ENCODE peak calls at places on chromosomes 7 and 10, in ten cellular contexts. C, T, B, M, F, N, J, V, K and Z are unnamed samples.

GRCh38 chr7:26454180-26454579 is 162.5 kb downstream of the SNX10 start:
- DNase-seq in C (no peak), T (no peak), B (no peak), M (no peak), F (no peak), N (no peak), J (no peak), V (no peak), K (no peak), Z (no peak)

GRCh38 chr7:2517004-2517403 is 2.6 kb upstream of the LFNG start:
- DNase-seq in C (peak; percentile 49), T (no peak), B (no peak), M (no peak), F (no peak), N (no peak), J (no peak), V (peak; percentile 67), K (no peak), Z (no peak)

GRCh38 chr7:116952640-116953371 is 495 bp upstream of the ST7 start:
- DNase-seq in C (peak; percentile 69), T (peak; percentile 9), B (no peak), M (peak; percentile 83), F (peak; percentile 67), N (no peak), J (peak; percentile 84), V (peak; percentile 34), K (peak; percentile 73), Z (peak; percentile 13)

GRCh38 chr10:3754727-3755439 is 30.1 kb downstream of the KLF6 start:
- DNase-seq in C (no peak), T (no peak), B (no peak), M (no peak), F (no peak), N (no peak), J (peak; percentile 62), V (no peak), K (no peak), Z (no peak)

GRCh38 chr7:24395512-24395911 is 111.5 kb downstream of the NPY start:
- DNase-seq in C (no peak), T (no peak), B (no peak), M (no peak), F (no peak), N (no peak), J (peak; percentile 12), V (no peak), K (no peak), Z (no peak)

GRCh38 chr10:133460208-133460769 is 6.5 kb downstream of the SCART1 start:
- DNase-seq in C (no peak), T (no peak), B (no peak), M (no peak), F (no peak), N (no peak), J (no peak), V (no peak), K (no peak), Z (no peak)

GRCh38 chr7:5671053-5671452 is 110.4 kb downstream of the RNF216 start:
- DNase-seq in C (no peak), T (no peak), B (no peak), M (no peak), F (no peak), N (no peak), J (no peak), V (no peak), K (no peak), Z (no peak)

GRCh38 chr10:19704544-19704943 is 111.7 kb upstream of the PLXDC2 start:
- DNase-seq in C (no peak), T (no peak), B (no peak), M (no peak), F (no peak), N (no peak), J (no peak), V (no peak), K (no peak), Z (no peak)

GRCh38 chr10:95297402-95297801 is 6.6 kb upstream of the PDLIM1 start:
- DNase-seq in C (no peak), T (no peak), B (no peak), M (no peak), F (no peak), N (no peak), J (peak; percentile 92), V (no peak), K (no peak), Z (no peak)

GRCh38 chr7:117012284-117013174 is 59.2 kb downstream of the ST7 start:
- DNase-seq in C (peak; percentile 70), T (no peak), B (no peak), M (no peak), F (no peak), N (no peak), J (peak; percentile 79), V (no peak), K (no peak), Z (no peak)

GRCh38 chr10:124381011-124381591 is 37.6 kb downstream of the OAT start:
- DNase-seq in C (no peak), T (no peak), B (no peak), M (peak; percentile 34), F (no peak), N (no peak), J (no peak), V (no peak), K (no peak), Z (no peak)

GRCh38 chr10:32929634-32930033 is 28.4 kb downstream of the ITGB1 start:
- DNase-seq in C (no peak), T (peak; percentile 50), B (no peak), M (no peak), F (no peak), N (no peak), J (no peak), V (no peak), K (no peak), Z (no peak)

GRCh38 chr10:19826712-19827111 is 10.5 kb downstream of the PLXDC2 start:
- DNase-seq in C (no peak), T (no peak), B (no peak), M (no peak), F (no peak), N (no peak), J (no peak), V (no peak), K (no peak), Z (no peak)

GRCh38 chr7:99000904-99001442 is 122.6 kb downstream of the TRRAP start:
- DNase-seq in C (no peak), T (no peak), B (no peak), M (no peak), F (no peak), N (no peak), J (no peak), V (peak; percentile 14), K (no peak), Z (no peak)

GRCh38 chr7:157339777-157340677 is 3.2 kb downstream of the DNAJB6 start:
- DNase-seq in C (peak; percentile 78), T (peak; percentile 48), B (no peak), M (peak; percentile 77), F (peak; percentile 78), N (no peak), J (peak; percentile 87), V (peak; percentile 70), K (peak; percentile 62), Z (peak; percentile 70)

GRCh38 chr7:13414661-13415105 is 574.8 kb downstream of the ETV1 start:
- DNase-seq in C (no peak), T (no peak), B (no peak), M (no peak), F (no peak), N (no peak), J (no peak), V (no peak), K (no peak), Z (no peak)

GRCh38 chr10:119543814-119544642 is 1.5 kb upstream of the RGS10 start:
- DNase-seq in C (peak; percentile 63), T (no peak), B (no peak), M (peak; percentile 77), F (peak; percentile 54), N (no peak), J (no peak), V (no peak), K (no peak), Z (no peak)
- TF ChIP-seq POLR2AphosphoS5 in C (no peak), T (no peak), B (no peak), M (peak; percentile 40), F (no peak), N (no peak), J (no peak), V (no peak), K (no peak), Z (peak; percentile 36)

GRCh38 chr10:92822060-92822634 is 26.2 kb upstream of the EXOC6 start:
- DNase-seq in C (no peak), T (no peak), B (no peak), M (no peak), F (peak; percentile 7), N (no peak), J (peak; percentile 75), V (no peak), K (no peak), Z (no peak)
- TF ChIP-seq POLR2AphosphoS5 in C (no peak), T (no peak), B (no peak), M (peak; percentile 35), F (no peak), N (no peak), J (no peak), V (no peak), K (no peak), Z (no peak)

DNA sequence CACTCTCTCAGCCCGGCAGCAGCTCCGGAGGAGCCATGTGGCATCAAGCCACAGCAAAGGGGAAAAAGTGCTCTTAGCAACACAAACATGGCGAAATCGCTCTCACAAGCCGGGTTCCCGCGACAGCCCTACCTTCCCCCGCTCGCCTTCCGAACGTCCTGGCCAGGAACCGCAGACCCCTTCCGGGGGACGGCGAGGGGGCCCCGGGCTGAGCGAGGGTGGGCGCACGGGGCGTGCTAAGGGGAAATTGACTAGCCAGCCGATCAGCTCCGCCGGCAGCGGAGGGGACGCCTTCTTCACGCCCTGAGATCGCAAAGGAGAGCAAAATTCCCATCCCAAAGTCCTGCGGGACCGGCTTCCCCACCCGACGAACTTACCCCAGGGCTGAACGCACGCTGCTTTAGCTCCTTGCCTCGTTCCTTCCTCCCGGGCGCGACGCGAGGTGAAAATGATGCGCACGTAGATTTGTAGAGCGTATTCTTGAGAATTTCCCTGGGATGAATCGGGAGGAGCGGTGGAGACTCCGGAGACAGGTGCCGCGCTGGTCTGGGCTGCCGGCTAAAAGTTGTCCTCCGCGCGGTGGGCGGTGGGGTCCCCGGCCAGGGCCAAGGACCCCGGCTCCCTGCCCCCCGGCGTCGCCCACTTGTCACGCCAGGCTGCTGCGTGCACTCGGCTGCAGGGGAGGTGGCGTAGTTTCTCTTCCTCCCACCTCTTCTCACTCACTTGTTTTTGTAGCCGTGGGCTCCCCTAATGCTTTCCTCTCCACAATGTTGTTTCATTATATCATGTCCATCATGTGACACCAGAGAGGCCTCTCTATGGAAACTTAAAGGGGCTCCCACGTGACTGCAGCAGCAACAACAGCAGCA is 220.1 kb upstream of the MKLN1 start:
- DNase-seq in C (peak; percentile 72), T (peak; percentile 88), B (peak; percentile 94), M (peak; percentile 91), F (peak; percentile 63), N (peak; percentile 91), J (peak; percentile 86), V (peak; percentile 76), K (peak; percentile 69), Z (peak; percentile 78)
- TF ChIP-seq POLR2AphosphoS5 in C (no peak), T (peak; percentile 97), B (peak; percentile 99), M (peak; percentile 98), F (no peak), N (peak; percentile 95), J (no peak), V (peak; percentile 88), K (peak; percentile 89), Z (peak; percentile 97)

GRCh38 chr7:55534916-55535636 is 37.2 kb downstream of the VOPP1 start:
- DNase-seq in C (no peak), T (no peak), B (peak; percentile 83), M (no peak), F (no peak), N (no peak), J (no peak), V (no peak), K (no peak), Z (no peak)
- TF ChIP-seq POLR2AphosphoS5 in C (no peak), T (no peak), B (no peak), M (no peak), F (no peak), N (no peak), J (no peak), V (no peak), K (no peak), Z (no peak)